ENCODE peak calls at places on chromosomes 2 and 18, in four cellular contexts. Q, D, Y and N are unnamed samples.

GRCh38 chr18:36578871-36579270 is 249.9 kb downstream of the TPGS2 start:
- DNase-seq in Y (no peak), Q (no peak), D (no peak), N (no peak)

GRCh38 chr2:164530464-164530863 is 90.8 kb downstream of the GRB14 start:
- DNase-seq in Q (no peak), D (no peak), Y (no peak), N (no peak)

GRCh38 chr2:112582314-112582746 is 2.1 kb upstream of the CHCHD5 start:
- DNase-seq in Y (peak; percentile 6), Q (peak; percentile 35), D (peak; percentile 50), N (peak; percentile 24)

GRCh38 chr2:240983996-240984498 is 14.4 kb upstream of the SNED1 start:
- DNase-seq in Y (no peak), D (no peak), Q (no peak), N (no peak)

GRCh38 chr2:209473930-209474419 is 50.1 kb downstream of the MAP2 start:
- DNase-seq in Y (no peak), D (no peak), Q (no peak), N (no peak)

GRCh38 chr2:151632993-151633592 is 101.2 kb downstream of the NEB start:
- DNase-seq in Y (no peak), D (no peak), Q (no peak), N (no peak)

GRCh38 chr18:69580107-69580506 is 179.4 kb downstream of the DOK6 start:
- DNase-seq in Q (no peak), Y (no peak), D (no peak), N (no peak)

GRCh38 chr2:109333414-109334194 is 204.6 kb downstream of the SH3RF3 start:
- DNase-seq in D (no peak), Q (peak; percentile 35), Y (no peak), N (no peak)

GRCh38 chr2:161569401-161569800 is 54.8 kb upstream of the SLC4A10 start:
- DNase-seq in D (no peak), Q (no peak), Y (no peak), N (no peak)

GRCh38 chr2:113977660-113978523 is 88.0 kb downstream of the ACTR3 start:
- DNase-seq in Y (no peak), D (no peak), Q (peak; percentile 42), N (no peak)

GRCh38 chr2:121085801-121086200 is 199.2 kb downstream of the TFCP2L1 start:
- DNase-seq in Y (no peak), Q (no peak), D (no peak), N (no peak)

GRCh38 chr2:97982621-97983020 is 13.1 kb downstream of the TMEM131 start:
- DNase-seq in D (no peak), Q (no peak), Y (no peak), N (no peak)